ENCODE peak calls at places on chromosomes 13 and 19, in nine cellular contexts. M, R, I, D, V, T, K, N and C are unnamed samples.
A peak's percentile ranks its signal among the peaks of the same experiment; 100 is the strongest.

GRCh38 chr19:28494466-28494865 is 718.5 kb downstream of the UQCRFS1 start:
- DNase-seq in M (no peak), R (no peak), I (no peak), D (no peak), V (no peak), T (no peak), K (no peak), N (no peak), C (no peak)

GRCh38 chr13:79566118-79566517 is 85.2 kb downstream of the NDFIP2 start:
- DNase-seq in M (no peak), R (no peak), I (no peak), D (no peak), V (no peak), T (no peak), K (no peak), N (no peak), C (no peak)

GRCh38 chr13:51477653-51478324 is 25.0 kb upstream of the INTS6 start:
- DNase-seq in M (no peak), R (no peak), I (no peak), D (no peak), V (no peak), T (no peak), K (no peak), N (no peak), C (no peak)

GRCh38 chr19:16185123-16185924 is at the start of gene FAM32A:
- DNase-seq in M (peak; percentile 100), R (peak; percentile 99), I (peak; percentile 100), D (peak; percentile 100), V (peak; percentile 99), T (peak; percentile 98), K (peak; percentile 100), N (peak; percentile 98), C (peak; percentile 88)

GRCh38 chr13:87274209-87274819 is 396.9 kb upstream of the SLITRK5 start:
- DNase-seq in M (no peak), R (no peak), I (no peak), D (peak; percentile 17), V (no peak), T (no peak), K (peak; percentile 3), N (peak; percentile 43), C (no peak)

GRCh38 chr13:82772802-82773201 is 1109.5 kb downstream of the SLITRK1 start:
- DNase-seq in M (no peak), R (no peak), I (no peak), D (no peak), V (no peak), T (no peak), K (no peak), N (no peak), C (no peak)

GRCh38 chr19:16143399-16144215 is at the start of gene HSH2D:
- DNase-seq in M (peak; percentile 94), R (no peak), I (no peak), D (peak; percentile 96), V (no peak), T (peak; percentile 90), K (no peak), N (peak; percentile 45), C (peak; percentile 95)

GRCh38 chr19:57708641-57709354 is at the start of gene ZNF154:
- DNase-seq in M (no peak), R (no peak), I (no peak), D (peak; percentile 48), V (no peak), T (no peak), K (no peak), N (no peak), C (peak; percentile 20)

GRCh38 chr13:109880371-109881346 is 94.3 kb upstream of the IRS2 start:
- DNase-seq in M (no peak), R (no peak), I (no peak), D (no peak), V (no peak), T (no peak), K (no peak), N (no peak), C (no peak)

GRCh38 chr19:9431475-9431874 is 3.9 kb downstream of the ZNF266 start:
- DNase-seq in M (no peak), R (no peak), I (no peak), D (no peak), V (no peak), T (no peak), K (peak; percentile 32), N (no peak), C (no peak)

GRCh38 chr13:111513766-111514611 is 193.5 kb downstream of the TEX29 start:
- DNase-seq in M (no peak), R (no peak), I (no peak), D (no peak), V (no peak), T (no peak), K (no peak), N (no peak), C (no peak)

GRCh38 chr19:48424694-48425219 is 21.0 kb upstream of the GRWD1 start:
- DNase-seq in M (no peak), R (no peak), I (no peak), D (no peak), V (peak; percentile 92), T (no peak), K (peak; percentile 73), N (no peak), C (peak; percentile 55)

GRCh38 chr13:26133851-26134250 is 82.0 kb upstream of the SHISA2 start:
- DNase-seq in M (no peak), R (no peak), I (no peak), D (no peak), V (no peak), T (no peak), K (no peak), N (no peak), C (no peak)

GRCh38 chr13:104962411-104962810 is 1573.1 kb downstream of the EFNB2 start:
- DNase-seq in M (no peak), R (no peak), I (no peak), D (no peak), V (no peak), T (no peak), K (no peak), N (no peak), C (no peak)

GRCh38 chr19:30439271-30439750 is 67.1 kb downstream of the ZNF536 start:
- DNase-seq in M (no peak), R (no peak), I (no peak), D (no peak), V (no peak), T (no peak), K (no peak), N (no peak), C (no peak)

GRCh38 chr19:10625003-10625761 is at the start of gene SLC44A2:
- DNase-seq in M (peak; percentile 94), R (peak; percentile 82), I (peak; percentile 82), D (peak; percentile 93), V (peak; percentile 46), T (no peak), K (peak; percentile 21), N (no peak), C (peak; percentile 96)

GRCh38 chr19:17411801-17412200 is 6.4 kb upstream of the BST2 start:
- DNase-seq in M (no peak), R (peak; percentile 43), I (no peak), D (no peak), V (no peak), T (no peak), K (no peak), N (no peak), C (peak; percentile 60)

GRCh38 chr13:49774376-49775005 is 18.0 kb downstream of the KPNA3 start:
- DNase-seq in M (no peak), R (no peak), I (no peak), D (no peak), V (no peak), T (no peak), K (no peak), N (no peak), C (no peak)

GRCh38 chr13:49776871-49777270 is 15.6 kb downstream of the KPNA3 start:
- DNase-seq in M (no peak), R (no peak), I (no peak), D (no peak), V (no peak), T (no peak), K (no peak), N (no peak), C (no peak)

GRCh38 chr13:49777746-49778614 is 14.5 kb downstream of the KPNA3 start:
- DNase-seq in M (no peak), R (no peak), I (no peak), D (no peak), V (no peak), T (no peak), K (no peak), N (no peak), C (no peak)

GRCh38 chr13:49772828-49773227 is 19.7 kb downstream of the KPNA3 start:
- DNase-seq in M (no peak), R (no peak), I (no peak), D (no peak), V (no peak), T (no peak), K (no peak), N (no peak), C (no peak)
- TF ChIP-seq EP300 in M (no peak), R (no peak), I (no peak), D (no peak), V (no peak), T (no peak), K (no peak), N (no peak), C (no peak)

DNA sequence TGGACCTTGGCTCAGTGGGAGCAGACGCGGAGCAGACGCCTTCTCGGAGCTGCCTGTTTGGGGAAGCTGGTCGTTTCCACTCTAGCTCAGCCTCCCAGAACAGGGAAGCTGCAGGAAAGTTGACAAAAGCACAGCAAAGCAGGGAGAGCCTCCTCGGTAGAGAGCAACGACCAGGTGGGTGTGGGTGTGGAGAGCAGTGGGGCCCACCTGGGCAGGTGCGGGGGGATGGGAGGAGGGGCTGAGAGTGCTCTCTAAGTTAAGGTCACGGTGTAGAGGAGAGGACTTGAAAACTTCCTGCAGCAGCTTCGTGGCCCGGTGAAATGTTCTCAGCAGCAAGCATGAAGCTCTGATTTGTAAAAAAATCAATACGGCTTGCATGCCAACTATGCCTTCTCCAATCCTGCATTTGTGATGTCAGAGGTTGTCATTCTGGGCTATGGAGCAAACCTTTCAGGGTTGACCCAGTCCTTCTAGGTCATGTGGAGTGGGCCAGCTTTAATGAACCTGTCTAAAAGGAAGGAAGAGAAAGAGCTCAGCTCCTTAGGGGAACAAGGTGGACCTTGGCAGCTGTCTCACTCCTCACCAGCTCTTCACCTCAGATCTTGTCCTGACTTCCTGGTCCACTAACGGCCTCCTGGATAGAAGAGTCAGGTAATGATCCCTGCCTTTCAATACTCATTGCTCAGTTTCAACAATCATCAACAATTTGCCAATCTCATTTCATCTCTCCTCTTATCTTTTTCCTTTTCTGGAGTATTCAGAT is 85.8 kb upstream of the UBL3 start:
- DNase-seq in M (no peak), R (no peak), I (no peak), D (no peak), V (no peak), T (no peak), K (no peak), N (no peak), C (no peak)
- H3K27ac ChIP-seq in M (no peak overlapping the region), R (no peak overlapping the region), I (no peak overlapping the region), D (no peak overlapping the region), V (no peak overlapping the region), T (no peak overlapping the region), K (no peak overlapping the region), N (no peak overlapping the region), C (no peak overlapping the region)

GRCh38 chr13:114110091-114110829 is 22.2 kb downstream of the RASA3 start:
- DNase-seq in M (peak; percentile 47), R (no peak), I (no peak), D (peak; percentile 68), V (no peak), T (no peak), K (no peak), N (no peak), C (peak; percentile 84)
- TF ChIP-seq EP300 in M (no peak), R (no peak), I (no peak), D (no peak), V (no peak), T (no peak), K (no peak), N (no peak), C (no peak)

GRCh38 chr13:77138813-77139212 is 111.9 kb upstream of the FBXL3 start:
- DNase-seq in M (no peak), R (no peak), I (no peak), D (no peak), V (no peak), T (no peak), K (no peak), N (no peak), C (no peak)
- H3K27ac ChIP-seq in M (no peak overlapping the region), R (no peak overlapping the region), I (no peak overlapping the region), D (no peak overlapping the region), V (no peak overlapping the region), T (no peak overlapping the region), K (no peak overlapping the region), N (no peak overlapping the region), C (no peak overlapping the region)